ENCODE peak calls at places on chromosomes 11 and 22, in seven cellular contexts. F is HTR-8/SVneo, I is NCI-H1105, H is AG04450, O is neural progenitor cell, U is NCI-H460, R is epithelial cell of esophagus. D is an unnamed sample.

GRCh38 chr22:40953446-40953845 is 2.3 kb downstream of the RBX1 start:
- DNase-seq in U (no peak), F (no peak), I (no peak), H (no peak), O (no peak), R (no peak), D (no peak)

GRCh38 chr11:78586452-78587046 is 11.9 kb upstream of the NARS2 start:
- DNase-seq in H (no peak), F (no peak), R (peak), I (no peak), U (peak), O (no peak), D (no peak)

GRCh38 chr22:39995346-39996252 is 845 bp downstream of the FAM83F start:
- DNase-seq in R (peak), F (no peak), H (no peak), O (no peak), U (no peak), I (no peak), D (no peak)

GRCh38 chr11:45259607-45260006 is 26.5 kb downstream of the SYT13 start:
- DNase-seq in F (no peak), R (peak), H (no peak), I (no peak), O (no peak), U (no peak), D (no peak)

GRCh38 chr11:63887600-63887999 is 29.4 kb downstream of the RCOR2 start:
- DNase-seq in I (no peak), H (no peak), R (no peak), O (no peak), U (no peak), F (no peak), D (no peak)

GRCh38 chr11:96113100-96113710 is 189.3 kb upstream of the MTMR2 start:
- DNase-seq in O (no peak), R (peak), H (no peak), F (no peak), I (no peak), U (no peak), D (no peak)

GRCh38 chr22:49047461-49047860 is 780.2 kb downstream of the BRD1 start:
- DNase-seq in O (no peak), H (no peak), R (no peak), F (no peak), I (no peak), U (no peak), D (no peak)

GRCh38 chr22:42976131-42976530 is 38.8 kb downstream of the PACSIN2 start:
- DNase-seq in F (no peak), U (no peak), R (no peak), I (no peak), O (no peak), H (no peak), D (no peak)

GRCh38 chr11:134667505-134667904 is 255.5 kb upstream of the B3GAT1 start:
- DNase-seq in R (no peak), F (no peak), O (no peak), U (no peak), H (no peak), I (no peak), D (peak)

GRCh38 chr11:454043-454442 is 4.0 kb downstream of the PTDSS2 start:
- DNase-seq in O (no peak), R (no peak), I (no peak), U (no peak), H (no peak), F (no peak), D (no peak)

GRCh38 chr11:9878936-9879335 is 215.1 kb downstream of the SWAP70 start:
- DNase-seq in I (no peak), H (no peak), F (no peak), O (no peak), R (no peak), U (no peak), D (no peak)

GRCh38 chr11:43942651-43943356 is 367 bp downstream of the C11orf96 start:
- DNase-seq in O (peak), R (peak), I (no peak), F (no peak), U (no peak), H (no peak), D (peak)

GRCh38 chr11:128299132-128299726 is 288.1 kb downstream of the ETS1 start:
- DNase-seq in F (no peak), U (no peak), O (no peak), H (no peak), R (peak), I (no peak), D (peak)

GRCh38 chr11:13550761-13551160 is 55.0 kb upstream of the PTH start:
- DNase-seq in I (no peak), R (no peak), F (no peak), U (no peak), O (no peak), H (no peak), D (no peak)

GRCh38 chr11:68045900-68046299 is 7.1 kb downstream of the TCIRG1 start:
- DNase-seq in F (no peak), R (no peak), H (no peak), I (no peak), U (no peak), O (no peak), D (no peak)

GRCh38 chr11:2776351-2777061 is 76.7 kb upstream of the KCNQ1OT1 start:
- DNase-seq in I (no peak), O (no peak), H (no peak), U (no peak), R (no peak), F (no peak), D (no peak)

GRCh38 chr11:110091995-110092576 is 1.1 kb upstream of the ZC3H12C start:
- DNase-seq in I (peak), U (no peak), F (no peak), R (peak), O (peak), H (no peak), D (no peak)

GRCh38 chr11:61693897-61694840 is 14.0 kb downstream of the DAGLA start:
- DNase-seq in R (no peak), I (no peak), F (no peak), O (no peak), H (no peak), U (no peak), D (no peak)

GRCh38 chr11:7572001-7572712 is 58.4 kb downstream of the PPFIBP2 start:
- DNase-seq in U (no peak), H (no peak), R (no peak), O (no peak), I (no peak), F (no peak), D (no peak)

GRCh38 chr11:70289582-70289981 is 19.1 kb downstream of the PPFIA1 start:
- DNase-seq in I (no peak), H (no peak), O (no peak), U (no peak), R (no peak), F (no peak), D (no peak)

GRCh38 chr11:84105148-84105547 is 819.0 kb upstream of the CCDC90B start:
- DNase-seq in R (no peak), I (no peak), U (no peak), O (no peak), F (no peak), H (no peak), D (no peak)

GRCh38 chr11:32225491-32226285 is 134.8 kb downstream of the RCN1 start:
- DNase-seq in H (no peak), R (no peak), F (no peak), O (no peak), I (peak), U (no peak), D (no peak)

GRCh38 chr11:94303884-94304459 is 408 bp upstream of the IZUMO1R start:
- DNase-seq in R (no peak), H (no peak), O (no peak), U (no peak), F (no peak), I (no peak), D (no peak)

GRCh38 chr11:78350646-78351165 is 66.9 kb downstream of the GAB2 start:
- DNase-seq in I (no peak), R (no peak), F (no peak), U (no peak), H (no peak), O (peak), D (no peak)

GRCh38 chr11:2426221-2426620 is 18.1 kb downstream of the TRPM5 start:
- DNase-seq in I (no peak), U (no peak), F (no peak), O (no peak), R (no peak), H (no peak), D (no peak)

GRCh38 chr11:73249304-73249703 is 22.8 kb upstream of the P2RY6 start:
- DNase-seq in U (no peak), I (no peak), H (no peak), O (no peak), R (peak), F (no peak), D (no peak)

GRCh38 chr22:44516841-44517240 is 18.8 kb upstream of the RTL6 start:
- DNase-seq in R (no peak), U (no peak), O (no peak), I (no peak), F (no peak), H (no peak), D (no peak)

GRCh38 chr11:62103141-62103540 is 20.7 kb upstream of the INCENP start:
- DNase-seq in F (no peak), R (no peak), O (no peak), I (no peak), U (no peak), H (no peak), D (no peak)

GRCh38 chr11:110243804-110244203 is 52.6 kb downstream of the RDX start:
- DNase-seq in H (no peak), R (peak), O (no peak), I (no peak), F (no peak), U (no peak), D (no peak)

GRCh38 chr11:36713715-36714114 is 115.7 kb upstream of the RAG2 start:
- DNase-seq in O (no peak), R (no peak), H (no peak), F (no peak), I (no peak), U (no peak), D (no peak)

GRCh38 chr22:50209893-50210292 is 9.1 kb downstream of the SELENOO start:
- DNase-seq in U (peak), O (peak), I (peak), F (peak), H (no peak), R (peak), D (peak)

GRCh38 chr22:49948573-49948957 is 12.0 kb upstream of the PIM3 start:
- DNase-seq in U (no peak), R (no peak), H (no peak), I (no peak), F (no peak), O (no peak), D (no peak)

GRCh38 chr22:47168900-47169800 is 406.7 kb downstream of the TBC1D22A start:
- DNase-seq in F (peak), I (no peak), H (no peak), O (peak), R (no peak), U (peak), D (no peak)

GRCh38 chr11:78662811-78663210 is 88.1 kb upstream of the NARS2 start:
- DNase-seq in U (no peak), I (no peak), O (no peak), H (no peak), F (no peak), R (peak), D (no peak)

GRCh38 chr11:69791266-69791665 is 16.1 kb upstream of the FGF4 start:
- DNase-seq in R (peak), H (no peak), I (no peak), U (no peak), F (peak), O (no peak), D (no peak)

GRCh38 chr11:43955381-43956118 is 13.1 kb downstream of the C11orf96 start:
- DNase-seq in I (no peak), U (no peak), R (no peak), O (no peak), F (no peak), H (no peak), D (no peak)

D was measured in retina.